ENCODE peak calls at places on chromosome 1, in six cellular contexts. O, Q, V, Y, J and X are unnamed samples.

GRCh38 chr1:53552146-53552940 is 93.1 kb downstream of the DMRTB1 start:
- DNase-seq in O (peak), Q (no peak), V (no peak), Y (peak), J (peak), X (no peak)

GRCh38 chr1:230548997-230549396 is 93.3 kb upstream of the COG2 start:
- DNase-seq in O (no peak), Q (no peak), V (no peak), Y (no peak), J (no peak), X (no peak)

GRCh38 chr1:38616846-38617245 is 242.7 kb downstream of the RRAGC start:
- DNase-seq in O (no peak), Q (no peak), V (no peak), Y (no peak), J (no peak), X (no peak)

GRCh38 chr1:229058716-229059115 is 212.2 kb upstream of the RAB4A start:
- DNase-seq in O (no peak), Q (peak), V (no peak), Y (peak), J (no peak), X (no peak)

GRCh38 chr1:101235696-101236545 is 898 bp upstream of the S1PR1 start:
- DNase-seq in O (peak), Q (peak), V (no peak), Y (peak), J (peak), X (no peak)

GRCh38 chr1:170277985-170278384 is 132.2 kb downstream of the NTMT2 start:
- DNase-seq in O (no peak), Q (no peak), V (no peak), Y (no peak), J (no peak), X (no peak)

GRCh38 chr1:235266325-235266724 is 61.7 kb downstream of the ARID4B start:
- DNase-seq in O (peak), Q (peak), V (no peak), Y (no peak), J (no peak), X (no peak)

GRCh38 chr1:246297314-246298273 is 209.5 kb downstream of the SMYD3 start:
- DNase-seq in O (no peak), Q (no peak), V (no peak), Y (no peak), J (no peak), X (no peak)

GRCh38 chr1:230268371-230269170 is 157.6 kb downstream of the PGBD5 start:
- DNase-seq in O (peak), Q (peak), V (peak), Y (no peak), J (no peak), X (peak)

GRCh38 chr1:32200226-32201010 is at the start of gene CCDC28B:
- DNase-seq in O (peak), Q (peak), V (peak), Y (peak), J (peak), X (no peak)

GRCh38 chr1:237032029-237032428 is 10.0 kb upstream of the RYR2 start:
- DNase-seq in O (no peak), Q (peak), V (peak), Y (no peak), J (no peak), X (no peak)

GRCh38 chr1:32953495-32953894 is 11.1 kb downstream of the RNF19B start:
- DNase-seq in O (no peak), Q (no peak), V (peak), Y (no peak), J (no peak), X (no peak)

GRCh38 chr1:28056129-28056925 is 32.1 kb downstream of the EYA3 start:
- DNase-seq in O (no peak), Q (no peak), V (no peak), Y (no peak), J (no peak), X (no peak)

GRCh38 chr1:213994888-213995287 is 7.1 kb downstream of the PROX1 start:
- DNase-seq in O (no peak), Q (no peak), V (no peak), Y (no peak), J (no peak), X (no peak)

GRCh38 chr1:227788279-227789041 is 27.0 kb upstream of the PRSS38 start:
- DNase-seq in O (no peak), Q (no peak), V (no peak), Y (peak), J (no peak), X (no peak)

GRCh38 chr1:58783090-58783992 is 506 bp downstream of the JUN start:
- DNase-seq in O (peak), Q (peak), V (peak), Y (peak), J (peak), X (no peak)

GRCh38 chr1:216822480-216822879 is 99.3 kb upstream of the ESRRG start:
- DNase-seq in O (no peak), Q (no peak), V (no peak), Y (no peak), J (no peak), X (no peak)

GRCh38 chr1:56468472-56468871 is 110.9 kb downstream of the PLPP3 start:
- DNase-seq in O (no peak), Q (no peak), V (no peak), Y (no peak), J (no peak), X (no peak)

GRCh38 chr1:180765156-180765555 is 133.3 kb downstream of the XPR1 start:
- DNase-seq in O (peak), Q (peak), V (no peak), Y (no peak), J (no peak), X (peak)

GRCh38 chr1:241990040-241990439 is 8.9 kb downstream of the MAP1LC3C start:
- DNase-seq in O (peak), Q (peak), V (peak), Y (peak), J (peak), X (peak)

GRCh38 chr1:226046240-226046639 is 16.3 kb upstream of the H3-3A start:
- DNase-seq in O (peak), Q (peak), V (peak), Y (no peak), J (no peak), X (no peak)

GRCh38 chr1:99648107-99648506 is 2.2 kb downstream of the PALMD start:
- DNase-seq in O (no peak), Q (no peak), V (no peak), Y (peak), J (peak), X (no peak)

GRCh38 chr1:85576642-85577420 is 3.7 kb upstream of the CCN1 start:
- DNase-seq in O (peak), Q (peak), V (peak), Y (peak), J (peak), X (no peak)

GRCh38 chr1:206872139-206872538 is 6.7 kb downstream of the IL20 start:
- DNase-seq in O (no peak), Q (no peak), V (no peak), Y (no peak), J (no peak), X (no peak)

GRCh38 chr1:30756545-30757195 is 904 bp downstream of the LAPTM5 start:
- DNase-seq in O (peak), Q (peak), V (peak), Y (peak), J (no peak), X (peak)

GRCh38 chr1:116167625-116168276 is 56.6 kb downstream of the MAB21L3 start:
- DNase-seq in O (peak), Q (peak), V (no peak), Y (peak), J (no peak), X (no peak)

GRCh38 chr1:27144920-27145661 is 9.8 kb downstream of the SLC9A1 start:
- DNase-seq in O (peak), Q (peak), V (peak), Y (no peak), J (peak), X (peak)

GRCh38 chr1:172119184-172119583 is 277.9 kb downstream of the DNM3 start:
- DNase-seq in O (no peak), Q (no peak), V (no peak), Y (no peak), J (no peak), X (no peak)
- TF ChIP-seq CTCF in O (no peak), Q (no peak), V (no peak), Y (no peak), J (no peak), X (no peak)

GRCh38 chr1:109740615-109741373 is at the start of gene GSTM3:
- DNase-seq in O (no peak), Q (no peak), V (no peak), Y (no peak), J (no peak), X (no peak)
- TF ChIP-seq CTCF in O (no peak), Q (no peak), V (no peak), Y (no peak), J (no peak), X (no peak)

GRCh38 chr1:109630081-109630880 is 10.6 kb downstream of the AMPD2 start:
- DNase-seq in O (no peak), Q (no peak), V (no peak), Y (no peak), J (peak), X (no peak)
- TF ChIP-seq CTCF in O (peak), Q (no peak), V (peak), Y (no peak), J (peak), X (no peak)

GRCh38 chr1:47701283-47701682 is 263.4 kb downstream of the FOXD2 start:
- DNase-seq in O (no peak), Q (no peak), V (no peak), Y (no peak), J (no peak), X (no peak)

GRCh38 chr1:47705517-47706130 is 267.8 kb downstream of the FOXD2 start:
- DNase-seq in O (peak), Q (peak), V (no peak), Y (no peak), J (no peak), X (no peak)

GRCh38 chr1:47701741-47702515 is 264.1 kb downstream of the FOXD2 start:
- DNase-seq in O (no peak), Q (no peak), V (no peak), Y (no peak), J (no peak), X (no peak)

GRCh38 chr1:47703161-47703825 is 265.4 kb downstream of the FOXD2 start:
- DNase-seq in O (peak), Q (no peak), V (no peak), Y (no peak), J (no peak), X (no peak)

GRCh38 chr1:47703981-47704596 is 266.2 kb downstream of the FOXD2 start:
- DNase-seq in O (peak), Q (no peak), V (peak), Y (no peak), J (no peak), X (no peak)
- TF ChIP-seq CTCF in O (peak), Q (peak), V (peak), Y (no peak), J (no peak), X (no peak)

GRCh38 chr1:62621907-62622306 is 24.6 kb downstream of the ANGPTL3 start:
- DNase-seq in O (peak), Q (peak), V (peak), Y (peak), J (no peak), X (peak)
- TF ChIP-seq CTCF in O (no peak), Q (no peak), V (no peak), Y (no peak), J (no peak), X (no peak)

DNA sequence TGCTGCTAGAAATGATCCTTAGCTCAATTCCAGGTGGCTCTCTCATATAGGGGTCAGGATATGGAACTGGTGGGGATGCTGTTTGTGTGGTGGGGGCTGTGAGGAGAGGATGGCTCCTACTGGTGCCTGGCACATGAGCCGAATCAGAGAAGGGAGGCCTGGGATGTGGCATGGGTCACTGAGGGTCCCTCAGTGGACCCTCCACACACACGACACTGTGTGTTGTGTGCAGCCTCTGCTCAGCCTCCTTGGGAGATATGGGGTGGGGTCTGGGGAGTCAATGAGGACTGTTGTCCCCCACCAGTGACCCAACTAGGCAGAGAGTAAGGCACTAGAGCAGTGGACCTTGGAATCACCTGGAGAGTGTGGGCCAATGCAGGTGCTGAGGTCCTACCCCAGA is 3.2 kb upstream of the LRRN2 start:
- DNase-seq in O (no peak), Q (no peak), V (no peak), Y (no peak), J (no peak), X (no peak)
- TF ChIP-seq CTCF in O (no peak), Q (no peak), V (no peak), Y (no peak), J (no peak), X (no peak)

DNA sequence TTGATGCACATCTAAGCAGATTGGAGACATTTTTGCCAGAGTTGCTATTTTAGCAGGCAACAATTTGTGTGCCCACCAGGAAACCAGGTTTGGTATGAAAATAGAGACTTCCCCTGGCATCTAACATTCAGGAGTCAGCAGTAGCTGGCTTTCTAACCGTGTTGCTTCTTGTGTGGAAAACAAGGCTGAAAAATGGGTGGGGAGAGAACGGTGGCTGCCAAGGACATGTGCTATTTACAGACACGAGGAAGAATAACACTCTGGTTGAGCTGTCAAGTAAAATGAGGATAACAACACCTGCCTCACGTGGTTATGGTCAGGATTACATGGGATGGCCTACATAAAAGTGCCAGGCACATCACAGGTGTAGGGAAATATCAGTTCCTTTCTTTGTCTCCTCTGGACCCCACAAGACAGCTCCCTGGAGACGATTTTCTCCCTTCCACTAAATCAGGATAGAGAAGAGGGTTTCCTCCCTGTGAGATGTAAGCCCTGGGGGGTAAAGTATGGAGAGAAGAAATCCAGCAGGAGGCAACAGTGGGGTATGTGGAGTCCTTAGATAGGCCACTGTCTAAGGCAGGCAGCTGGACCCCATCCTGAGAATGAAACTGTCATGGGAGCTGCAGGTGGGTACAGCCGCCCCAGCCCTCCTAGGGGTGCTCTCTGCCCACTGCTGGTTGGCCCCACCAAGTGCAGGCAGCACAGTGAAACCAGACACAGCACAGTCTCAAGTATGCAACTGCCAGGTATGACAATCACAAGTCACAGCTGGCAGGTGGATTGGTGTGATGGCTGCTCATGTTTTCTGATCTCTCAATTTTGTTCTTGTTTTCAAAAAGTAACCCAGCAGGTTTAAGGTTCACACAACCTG is 80.3 kb downstream of the TENT5C start:
- DNase-seq in O (no peak), Q (no peak), V (no peak), Y (no peak), J (no peak), X (no peak)
- TF ChIP-seq CTCF in O (no peak), Q (peak), V (no peak), Y (no peak), J (no peak), X (no peak)

GRCh38 chr1:6361124-6361775 is 32.3 kb downstream of the ACOT7 start:
- DNase-seq in O (no peak), Q (no peak), V (no peak), Y (no peak), J (no peak), X (no peak)

GRCh38 chr1:6358757-6359567 is 34.6 kb downstream of the ACOT7 start:
- DNase-seq in O (peak), Q (peak), V (peak), Y (no peak), J (peak), X (no peak)

GRCh38 chr1:6358144-6358624 is 35.4 kb downstream of the ACOT7 start:
- DNase-seq in O (no peak), Q (peak), V (no peak), Y (no peak), J (no peak), X (no peak)

GRCh38 chr1:6360517-6360916 is 33.0 kb downstream of the ACOT7 start:
- DNase-seq in O (no peak), Q (no peak), V (no peak), Y (no peak), J (no peak), X (no peak)

DNA sequence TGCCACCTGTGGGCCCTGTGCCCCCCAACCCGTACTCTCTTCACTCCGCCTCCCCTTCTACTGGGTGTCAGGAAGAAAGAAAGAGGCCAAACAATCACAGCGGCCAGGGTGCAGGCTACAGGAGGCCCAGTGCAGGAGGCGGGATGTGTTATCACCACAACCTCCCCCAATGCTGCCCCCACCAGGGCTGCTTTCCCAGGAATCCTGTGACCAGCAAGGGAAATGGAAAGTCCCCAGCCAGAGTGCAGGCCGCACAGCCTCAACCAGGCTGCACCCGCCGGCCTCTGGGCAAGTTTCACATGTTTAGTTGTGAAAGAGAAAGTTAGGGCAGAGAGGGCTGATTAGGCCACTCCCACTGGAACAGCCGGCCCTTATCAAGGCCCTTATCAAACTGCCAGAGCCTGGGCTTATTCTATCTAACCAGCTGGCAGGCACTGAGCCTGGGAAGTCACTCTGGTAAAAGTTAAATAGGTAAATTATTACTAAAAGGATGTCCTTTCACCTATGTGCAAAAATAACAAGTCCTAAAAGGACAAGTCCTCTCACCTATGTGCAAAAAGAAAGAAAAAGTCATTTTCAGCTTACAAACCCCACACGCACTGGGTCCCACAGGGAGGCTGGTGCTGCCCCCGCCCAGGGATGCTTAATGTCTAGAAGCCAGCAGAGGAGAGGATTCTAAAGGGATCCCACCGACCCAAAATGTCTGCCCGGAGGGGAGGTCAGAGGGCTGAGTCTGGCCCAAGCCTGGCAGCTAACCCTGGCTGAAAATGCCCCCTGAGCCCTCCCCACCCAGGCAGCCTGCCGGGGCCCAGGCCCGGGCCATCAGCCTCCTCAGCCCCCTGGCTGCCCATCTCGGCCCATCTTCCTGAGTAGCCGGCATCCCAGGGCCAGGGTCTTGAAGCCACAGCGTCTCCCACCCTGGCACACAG is 33.7 kb downstream of the ACOT7 start:
- DNase-seq in O (peak), Q (peak), V (peak), Y (peak), J (peak), X (no peak)
- TF ChIP-seq CTCF in O (no peak), Q (no peak), V (peak), Y (no peak), J (no peak), X (no peak)